ENCODE peak calls at places on chromosomes 12 and 14, in six cellular contexts. S is mesothelial cell of epicardium, O is A549, G is AG10803, K is left ventricle myocardium inferior, Y is lower leg skin. T is an unnamed sample.

GRCh38 chr12:108730337-108731104 is 797 bp downstream of the CORO1C start:
- DNase-seq in S (peak), O (peak), G (peak), K (peak), Y (peak), T (peak)

GRCh38 chr14:39431416-39432178 is 636 bp downstream of the FBXO33 start:
- DNase-seq in S (peak), O (peak), G (peak), K (peak), Y (peak), T (peak)

GRCh38 chr14:85764809-85765208 is 234.9 kb downstream of the FLRT2 start:
- DNase-seq in S (no peak), O (no peak), G (no peak), K (no peak), Y (no peak), T (no peak)

GRCh38 chr14:68546839-68547238 is 246.0 kb downstream of the ZFP36L1 start:
- DNase-seq in S (no peak), O (no peak), G (peak), K (no peak), Y (peak), T (no peak)

GRCh38 chr14:39873793-39874192 is 441.6 kb upstream of the FBXO33 start:
- DNase-seq in S (no peak), O (no peak), G (no peak), K (no peak), Y (no peak), T (no peak)

GRCh38 chr12:11814362-11814761 is 164.9 kb downstream of the ETV6 start:
- DNase-seq in S (no peak), O (no peak), G (peak), K (no peak), Y (no peak), T (no peak)

GRCh38 chr12:82972624-82973023 is 285.9 kb downstream of the TMTC2 start:
- DNase-seq in S (no peak), O (no peak), G (no peak), K (no peak), Y (no peak), T (no peak)

GRCh38 chr14:22819191-22819988 is 4.2 kb upstream of the SLC7A7 start:
- DNase-seq in S (no peak), O (no peak), G (peak), K (peak), Y (peak), T (no peak)

GRCh38 chr12:123094349-123095073 is 56.4 kb downstream of the PITPNM2 start:
- DNase-seq in S (no peak), O (peak), G (peak), K (no peak), Y (peak), T (no peak)

GRCh38 chr12:105740970-105741725 is 397.6 kb downstream of the NUAK1 start:
- DNase-seq in S (no peak), O (no peak), G (peak), K (peak), Y (peak), T (no peak)

GRCh38 chr12:130334937-130335336 is 2.8 kb upstream of the PIWIL1 start:
- DNase-seq in S (no peak), O (no peak), G (no peak), K (no peak), Y (no peak), T (no peak)

GRCh38 chr12:52835271-52836041 is 1.3 kb upstream of the KRT79 start:
- DNase-seq in S (no peak), O (no peak), G (no peak), K (no peak), Y (no peak), T (no peak)

GRCh38 chr12:31752450-31752849 is 23.6 kb upstream of the AMN1 start:
- DNase-seq in S (no peak), O (no peak), G (no peak), K (no peak), Y (no peak), T (no peak)

GRCh38 chr14:89032086-89032649 is 207.7 kb downstream of the TTC8 start:
- DNase-seq in S (no peak), O (no peak), G (no peak), K (no peak), Y (no peak), T (no peak)

GRCh38 chr12:86723326-86723725 is 467.1 kb upstream of the MGAT4C start:
- DNase-seq in S (no peak), O (no peak), G (no peak), K (no peak), Y (no peak), T (no peak)

GRCh38 chr12:75656650-75657049 is 145.2 kb upstream of the KRR1 start:
- DNase-seq in S (no peak), O (no peak), G (peak), K (no peak), Y (no peak), T (no peak)

GRCh38 chr12:132624910-132625630 is 6.5 kb downstream of the P2RX2 start:
- DNase-seq in S (no peak), O (no peak), G (no peak), K (no peak), Y (no peak), T (no peak)

GRCh38 chr12:99154264-99154982 is 493.1 kb upstream of the GARIN6 start:
- DNase-seq in S (peak), O (no peak), G (no peak), K (no peak), Y (no peak), T (no peak)

GRCh38 chr12:84131076-84131475 is 781.5 kb downstream of the SLC6A15 start:
- DNase-seq in S (no peak), O (no peak), G (peak), K (no peak), Y (no peak), T (no peak)

GRCh38 chr12:87238466-87238865 is 790.7 kb downstream of the C12orf50 start:
- DNase-seq in S (no peak), O (no peak), G (no peak), K (no peak), Y (no peak), T (no peak)

GRCh38 chr12:31231611-31232360 is 94.2 kb downstream of the SINHCAF start:
- DNase-seq in S (no peak), O (no peak), G (no peak), K (no peak), Y (no peak), T (peak)

GRCh38 chr12:75825686-75826085 is 205.9 kb downstream of the PHLDA1 start:
- DNase-seq in S (no peak), O (no peak), G (peak), K (no peak), Y (no peak), T (no peak)

GRCh38 chr14:36556811-36557433 is 25.5 kb downstream of the NKX2-8 start:
- DNase-seq in S (no peak), O (peak), G (peak), K (no peak), Y (no peak), T (no peak)

GRCh38 chr14:47917344-47917954 is 242.0 kb upstream of the MDGA2 start:
- DNase-seq in S (peak), O (no peak), G (no peak), K (no peak), Y (no peak), T (no peak)

GRCh38 chr12:31740618-31741017 is 11.8 kb upstream of the AMN1 start:
- DNase-seq in S (no peak), O (no peak), G (no peak), K (no peak), Y (no peak), T (peak)

GRCh38 chr12:3061858-3062215 is 15.3 kb upstream of the TSPAN9 start:
- DNase-seq in S (no peak), O (no peak), G (no peak), K (no peak), Y (no peak), T (no peak)

GRCh38 chr14:27672047-27672446 is 1074.2 kb upstream of the NOVA1 start:
- DNase-seq in S (no peak), O (no peak), G (no peak), K (no peak), Y (no peak), T (no peak)

GRCh38 chr12:123113038-123113437 is 37.9 kb downstream of the PITPNM2 start:
- DNase-seq in S (no peak), O (no peak), G (no peak), K (no peak), Y (no peak), T (no peak)

GRCh38 chr14:63933110-63933509 is 80.3 kb downstream of the SYNE2 start:
- DNase-seq in S (no peak), O (no peak), G (no peak), K (no peak), Y (no peak), T (no peak)

GRCh38 chr14:29548948-29549370 is 378.7 kb downstream of the PRKD1 start:
- DNase-seq in S (no peak), O (peak), G (peak), K (no peak), Y (no peak), T (no peak)

GRCh38 chr12:62446741-62447452 is 19.7 kb upstream of the MON2 start:
- DNase-seq in S (no peak), O (no peak), G (no peak), K (no peak), Y (no peak), T (no peak)

GRCh38 chr14:39266589-39266870 is 32.8 kb downstream of the MIA2 start:
- DNase-seq in S (peak), O (no peak), G (no peak), K (no peak), Y (peak), T (peak)

DNA sequence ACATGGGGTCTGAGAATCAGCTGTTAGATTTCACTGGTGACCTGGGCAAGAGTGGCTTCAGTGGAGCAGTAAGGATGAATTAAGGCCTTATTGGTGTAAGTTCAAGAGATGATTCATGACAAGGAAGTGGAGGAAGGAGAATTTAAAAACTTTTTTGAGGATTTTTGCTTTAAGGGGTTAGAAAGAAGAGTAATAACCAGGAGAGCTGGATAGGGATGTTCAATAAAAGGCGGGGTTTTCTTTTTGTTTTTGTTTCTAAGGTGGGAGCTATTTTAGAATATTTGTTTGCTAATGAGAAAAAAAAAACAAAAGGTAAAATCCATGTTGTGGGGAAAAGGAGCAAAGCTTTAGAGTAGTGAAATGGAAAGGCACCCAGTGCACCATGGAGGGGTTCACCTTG is 15.2 kb upstream of the TUBA1B start:
- DNase-seq in S (no peak), O (no peak), G (no peak), K (no peak), Y (no peak), T (no peak)
- TF ChIP-seq CTCF in S (no peak), O (no peak), G (no peak), K (no peak), Y (no peak), T (no peak)

GRCh38 chr14:103770902-103771301 is 55.3 kb downstream of the ZFYVE21 start:
- DNase-seq in S (no peak), O (no peak), G (no peak), K (no peak), Y (no peak), T (no peak)
- TF ChIP-seq CTCF in S (no peak), O (no peak), G (no peak), K (no peak), Y (no peak), T (no peak)

DNA sequence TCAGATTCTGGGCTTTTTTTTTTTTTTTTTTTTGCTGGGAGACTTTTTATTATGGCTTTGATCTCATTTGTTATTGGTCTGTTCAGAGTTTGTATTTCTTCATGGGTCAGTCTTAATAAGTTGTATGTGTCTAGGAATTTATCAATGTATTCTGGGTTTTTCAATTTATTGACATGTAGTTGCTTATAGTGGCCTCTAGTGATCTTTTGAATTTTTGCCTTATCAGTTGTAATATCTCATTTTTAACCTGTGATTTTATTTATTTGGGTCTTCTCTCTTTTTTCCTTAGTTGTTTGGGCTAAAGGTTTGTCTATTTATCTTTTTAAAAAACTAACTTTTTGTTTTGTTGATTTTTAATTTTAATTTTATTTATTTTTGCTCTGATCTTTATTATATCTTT is 45.5 kb downstream of the NAA30 start:
- DNase-seq in S (no peak), O (no peak), G (no peak), K (no peak), Y (no peak), T (no peak)
- TF ChIP-seq CTCF in S (no peak), O (no peak), G (no peak), K (no peak), Y (no peak), T (no peak)

GRCh38 chr14:95811813-95812212 is 64.8 kb upstream of the TUNAR start:
- DNase-seq in S (no peak), O (no peak), G (no peak), K (no peak), Y (no peak), T (peak)
- TF ChIP-seq CTCF in S (no peak), O (no peak), G (no peak), K (no peak), Y (no peak), T (no peak)

GRCh38 chr12:40107098-40107802 is 1.4 kb upstream of the SLC2A13 start:
- DNase-seq in S (peak), O (peak), G (peak), K (peak), Y (peak), T (peak)

GRCh38 chr12:40105515-40106201 is at the start of gene SLC2A13:
- DNase-seq in S (peak), O (peak), G (peak), K (peak), Y (peak), T (peak)

GRCh38 chr12:40106202-40106533 is 287 bp upstream of the SLC2A13 start:
- DNase-seq in S (no peak), O (no peak), G (no peak), K (no peak), Y (no peak), T (no peak)

GRCh38 chr12:40106655-40107054 is 774 bp upstream of the SLC2A13 start:
- DNase-seq in S (no peak), O (no peak), G (no peak), K (no peak), Y (no peak), T (no peak)

GRCh38 chr12:40107803-40108620 is 2.1 kb upstream of the SLC2A13 start:
- DNase-seq in S (no peak), O (no peak), G (no peak), K (no peak), Y (no peak), T (no peak)
- TF ChIP-seq CTCF in S (peak), O (no peak), G (no peak), K (peak), Y (no peak), T (no peak)

DNA sequence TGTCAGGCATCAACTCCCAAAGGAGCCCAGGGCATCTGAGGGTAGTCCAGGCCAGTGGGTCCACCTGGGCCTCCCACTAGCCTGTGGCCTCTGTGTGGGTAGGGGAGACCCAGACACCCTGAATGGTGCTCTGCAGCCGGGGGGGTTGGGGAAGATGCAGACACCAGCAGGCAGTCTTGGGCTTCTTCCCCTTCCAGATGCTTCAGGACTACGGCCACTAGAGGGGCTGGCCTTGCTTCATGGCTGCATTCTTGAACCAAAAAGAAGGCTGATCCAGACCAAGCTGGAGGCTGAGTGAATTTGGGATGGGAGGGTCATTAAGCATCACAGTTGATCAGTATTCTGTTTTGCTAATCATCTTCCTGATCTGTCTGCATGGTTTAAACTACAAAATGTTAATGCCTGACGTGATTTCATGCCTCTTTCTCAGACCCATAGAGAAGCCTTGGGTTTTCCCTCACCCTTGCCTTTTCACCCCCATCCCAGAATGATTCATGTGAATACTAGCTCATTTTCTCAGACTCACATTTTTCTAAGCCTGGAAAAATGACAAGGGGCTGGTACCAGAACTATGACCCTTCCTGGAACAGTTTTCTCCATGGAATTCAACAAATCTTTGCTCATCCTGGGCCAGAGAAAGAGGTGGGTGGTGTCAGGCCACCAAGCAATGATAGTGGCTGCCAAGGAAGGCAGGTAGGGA is 134.2 kb downstream of the NTF3 start:
- DNase-seq in S (no peak), O (no peak), G (peak), K (no peak), Y (no peak), T (peak)
- TF ChIP-seq CTCF in S (no peak), O (no peak), G (peak), K (no peak), Y (no peak), T (no peak)

DNA sequence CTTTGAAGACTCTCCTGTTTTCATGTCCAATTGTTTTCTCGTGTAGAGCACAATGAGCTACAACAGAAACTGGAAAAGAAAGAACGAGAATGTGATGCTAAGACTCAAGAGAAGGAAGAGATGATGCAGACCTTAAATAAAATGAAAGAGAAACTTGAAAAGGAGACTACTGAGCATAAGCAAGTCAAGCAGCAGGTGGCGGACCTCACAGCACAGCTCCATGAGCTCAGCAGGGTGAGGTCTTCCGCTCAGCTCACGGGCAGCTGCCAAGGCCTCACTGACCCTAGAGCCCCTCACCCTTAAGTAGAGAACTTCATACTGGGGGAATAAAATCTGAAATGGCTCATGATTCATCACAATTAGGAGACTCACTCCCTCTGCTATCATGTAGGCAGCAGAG is 134.7 kb downstream of the GPR135 start:
- DNase-seq in S (no peak), O (no peak), G (no peak), K (no peak), Y (no peak), T (no peak)
- TF ChIP-seq CTCF in S (no peak), O (no peak), G (no peak), K (peak), Y (no peak), T (no peak)